ENCODE peak calls at places on chromosome 12, in four cellular contexts. F is neuronal stem cell, Z is IMR-90, P is mesendoderm. T is an unnamed sample.

GRCh38 chr12:89756638-89757321 is 48.1 kb upstream of the ATP2B1 start:
- DNase-seq in Z (peak), F (no peak), P (peak), T (peak)

GRCh38 chr12:130661501-130662255 is 54.4 kb downstream of the RIMBP2 start:
- DNase-seq in F (no peak), Z (no peak), P (peak), T (no peak)

GRCh38 chr12:120813588-120814153 is 88.0 kb downstream of the ACADS start:
- DNase-seq in Z (no peak), P (no peak), F (no peak), T (no peak)

GRCh38 chr12:7646178-7646475 is 19.6 kb downstream of the APOBEC1 start:
- DNase-seq in P (no peak), Z (no peak), F (no peak), T (no peak)

GRCh38 chr12:2582631-2583616 is 211.8 kb upstream of the FKBP4 start:
- DNase-seq in F (peak), P (peak), Z (peak), T (peak)

GRCh38 chr12:132610051-132610759 is at the start of gene LRCOL1:
- DNase-seq in F (no peak), Z (peak), P (no peak), T (no peak)

GRCh38 chr12:132729541-132730320 is 19.1 kb downstream of the PGAM5 start:
- DNase-seq in F (no peak), P (no peak), Z (no peak), T (peak)

GRCh38 chr12:50240792-50241114 is 42.6 kb downstream of the LIMA1 start:
- DNase-seq in P (no peak), Z (no peak), F (no peak), T (peak)

GRCh38 chr12:11765817-11766794 is 116.6 kb downstream of the ETV6 start:
- DNase-seq in Z (peak), P (peak), F (no peak), T (no peak)

GRCh38 chr12:75271576-75271975 is 58.5 kb downstream of the CAPS2 start:
- DNase-seq in Z (no peak), P (no peak), F (no peak), T (peak)

GRCh38 chr12:88111074-88111652 is 30.7 kb downstream of the CEP290 start:
- DNase-seq in F (peak), Z (peak), P (peak), T (peak)

DNA sequence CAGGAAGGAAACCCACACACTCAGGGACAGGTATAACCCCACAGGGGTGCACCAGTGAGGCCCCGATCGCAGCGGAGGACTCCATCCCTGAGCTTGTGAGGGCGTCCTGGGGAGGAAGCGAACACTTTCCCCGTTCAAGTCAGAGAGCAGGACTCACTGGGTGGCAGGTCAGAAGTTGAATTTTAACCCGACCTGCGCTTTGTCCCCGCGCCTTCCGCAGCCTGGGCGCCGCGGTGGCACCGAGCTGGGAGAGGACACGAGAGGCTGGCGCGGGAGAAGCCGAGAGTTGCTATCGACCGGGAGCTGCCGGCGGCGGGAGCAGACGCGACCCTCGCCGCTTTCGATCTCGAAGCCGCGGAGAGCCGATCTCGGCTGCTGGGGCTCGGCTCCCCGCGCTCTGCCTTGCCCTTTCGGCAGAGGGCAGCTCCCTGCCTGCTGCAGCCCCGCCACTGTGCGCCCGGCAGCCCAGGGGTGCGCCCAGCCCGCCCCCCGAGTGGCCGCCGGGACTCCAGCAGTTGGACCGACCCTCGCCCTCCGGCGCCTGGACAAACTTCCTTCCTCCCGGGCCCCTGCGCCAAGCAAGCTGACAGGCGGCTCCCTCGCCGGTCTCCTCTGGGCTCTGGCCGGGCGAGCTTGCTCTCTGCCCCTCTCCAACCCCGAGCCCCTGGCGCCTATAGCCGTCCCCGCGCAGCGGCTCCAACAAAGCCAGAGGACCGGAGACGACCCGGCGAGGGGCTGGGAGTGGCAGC is 918 bp downstream of the LIN7A start:
- DNase-seq in P (peak), F (peak), Z (peak), T (peak)
- H2BK5ac ChIP-seq in P (peak), F (peak), Z (peak), T (no peak)

GRCh38 chr12:46661161-46661845 is 164.5 kb downstream of the SLC38A4 start:
- DNase-seq in Z (peak), F (peak), P (peak), T (peak)
- H3K27ac ChIP-seq in Z (peak), F (no peak), P (peak), T (peak)

GRCh38 chr12:106773286-106773685 is 1.2 kb upstream of the RIC8B start:
- DNase-seq in Z (no peak), F (no peak), P (peak), T (no peak)

GRCh38 chr12:106773945-106774807 is at the start of gene RIC8B:
- DNase-seq in P (peak), F (peak), Z (peak), T (peak)

GRCh38 chr12:106771425-106771824 is 3.1 kb upstream of the RIC8B start:
- DNase-seq in Z (no peak), F (no peak), P (peak), T (no peak)

GRCh38 chr12:106776897-106777296 is 2.4 kb downstream of the RIC8B start:
- DNase-seq in P (no peak), F (no peak), Z (no peak), T (no peak)

GRCh38 chr12:106774808-106775524 is 484 bp downstream of the RIC8B start:
- DNase-seq in P (no peak), F (no peak), Z (no peak), T (no peak)
- H2BK120ac ChIP-seq in P (no peak), F (no peak), Z (no peak), T (peak)

GRCh38 chr12:113149361-113150150 is at the start of gene CFAP73:
- DNase-seq in Z (peak), P (peak), F (peak), T (peak)
- H2BK5ac ChIP-seq in Z (no peak), P (no peak), F (no peak), T (no peak)

GRCh38 chr12:57516617-57517153 is 3.6 kb downstream of the DDIT3 start:
- DNase-seq in F (no peak), Z (no peak), P (no peak), T (no peak)

GRCh38 chr12:57517187-57517586 is 3.1 kb downstream of the DDIT3 start:
- DNase-seq in Z (peak), F (no peak), P (no peak), T (no peak)

GRCh38 chr12:57518920-57519757 is 1.2 kb downstream of the DDIT3 start:
- DNase-seq in P (peak), Z (peak), F (no peak), T (peak)

GRCh38 chr12:57519758-57520007 is 631 bp downstream of the DDIT3 start:
- DNase-seq in F (no peak), Z (no peak), P (no peak), T (no peak)

DNA sequence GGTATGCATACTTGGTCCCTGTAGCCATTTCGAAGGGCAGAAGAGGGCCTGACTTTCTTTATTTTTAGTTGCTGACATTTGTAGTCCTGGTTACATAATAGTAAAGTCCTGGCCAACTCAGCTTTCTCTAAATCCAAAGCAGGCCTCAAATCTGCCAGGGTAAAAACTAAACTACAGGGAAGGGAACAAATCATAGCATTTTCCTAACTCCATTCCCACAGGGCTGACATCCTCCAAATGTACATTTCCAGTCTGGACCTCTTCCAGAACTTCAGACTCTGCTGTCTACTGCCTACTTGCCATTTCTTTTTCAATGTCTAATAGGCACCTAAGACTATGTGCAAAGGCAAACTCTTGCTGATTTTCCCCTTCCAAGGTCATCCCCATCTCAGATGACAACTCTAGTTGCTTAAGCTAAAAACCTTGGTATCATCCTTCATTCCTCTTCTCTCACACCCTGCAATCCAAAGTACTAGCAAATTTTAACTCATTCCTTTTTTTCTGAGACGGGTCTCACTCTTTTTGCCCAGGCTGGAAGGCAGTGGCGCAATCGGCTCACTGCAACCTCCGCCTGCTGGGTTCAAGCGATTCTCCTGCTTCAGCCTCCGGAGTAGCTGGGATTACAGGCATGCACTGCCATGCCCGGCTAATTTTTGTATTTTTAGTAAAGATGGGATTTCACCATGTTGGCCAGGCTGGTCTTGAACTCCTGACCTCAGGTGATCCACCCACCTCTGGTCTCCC is 2.0 kb downstream of the DDIT3 start:
- DNase-seq in F (no peak), Z (no peak), P (no peak), T (no peak)
- H3K27ac ChIP-seq in F (no peak), Z (no peak), P (no peak), T (no peak)

DNA sequence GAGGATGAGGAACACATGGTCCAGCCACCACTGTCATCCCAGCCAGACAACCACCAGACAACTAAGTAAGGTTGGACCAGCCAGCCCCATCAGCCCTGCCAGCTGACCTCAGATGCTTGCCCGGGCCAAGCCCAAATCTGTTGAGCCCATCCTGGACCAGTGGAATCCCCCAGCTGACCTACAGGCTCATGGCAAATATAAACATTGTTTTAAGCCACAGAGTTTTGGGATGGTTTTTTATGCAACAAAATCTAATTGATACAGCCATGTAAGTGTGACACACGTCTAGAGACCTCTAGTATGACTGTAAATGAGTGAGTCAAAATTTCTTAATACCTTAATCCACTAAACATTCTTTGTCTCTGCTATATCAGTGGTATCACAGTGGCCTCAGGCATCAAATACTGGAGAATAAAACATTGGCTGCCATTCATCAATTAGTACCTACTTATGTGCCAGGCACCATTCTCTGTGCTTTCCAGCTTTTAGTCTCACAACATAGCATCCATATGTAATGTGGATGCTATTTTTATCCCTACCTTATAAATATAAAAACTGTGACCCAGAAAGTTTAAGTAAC is 24.2 kb upstream of the NT5DC3 start:
- DNase-seq in P (no peak), Z (no peak), F (no peak), T (no peak)
- H2BK120ac ChIP-seq in P (no peak), Z (no peak), F (no peak), T (no peak)

GRCh38 chr12:116153096-116153495 is 124.4 kb downstream of the MED13L start:
- DNase-seq in P (no peak), F (no peak), Z (no peak), T (no peak)
- H2BK5ac ChIP-seq in P (no peak), F (no peak), Z (no peak), T (no peak)

T was measured in trophoblast cell.